ENCODE peak calls at places on chromosomes 13 and 19, in four cellular contexts. One of them, this sample, is unnamed.

GRCh38 chr19:35144600-35145436 is 1.8 kb downstream of the FXYD7 start:
- DNase-seq in T-cell: peak
- DNase-seq in astrocyte of the spinal cord: no peak
- DNase-seq in stimulated activated CD4-positive, alpha-beta T cell treated with anti-CD3 and anti-CD28 coated beads, Interleukin-2, amount 100 ng/mL, for 48 hours: no peak
- DNase-seq in this sample: peak

GRCh38 chr13:73169971-73170370 is 111.2 kb downstream of the KLF5 start:
- DNase-seq in stimulated activated CD4-positive, alpha-beta T cell treated with anti-CD3 and anti-CD28 coated beads, Interleukin-2, amount 100 ng/mL, for 48 hours: no peak
- DNase-seq in T-cell: no peak
- DNase-seq in astrocyte of the spinal cord: no peak
- DNase-seq in this sample: no peak

GRCh38 chr13:94248454-94249233 is 230.8 kb downstream of the DCT start:
- DNase-seq in stimulated activated CD4-positive, alpha-beta T cell treated with anti-CD3 and anti-CD28 coated beads, Interleukin-2, amount 100 ng/mL, for 48 hours: no peak
- DNase-seq in T-cell: no peak
- DNase-seq in astrocyte of the spinal cord: peak
- DNase-seq in this sample: no peak

GRCh38 chr13:104321756-104322155 is 1255.5 kb upstream of the SLC10A2 start:
- DNase-seq in astrocyte of the spinal cord: no peak
- DNase-seq in T-cell: no peak
- DNase-seq in stimulated activated CD4-positive, alpha-beta T cell treated with anti-CD3 and anti-CD28 coated beads, Interleukin-2, amount 100 ng/mL, for 48 hours: no peak
- DNase-seq in this sample: no peak

GRCh38 chr19:46495789-46496099 is at the start of gene PNMA8B:
- DNase-seq in astrocyte of the spinal cord: peak
- DNase-seq in stimulated activated CD4-positive, alpha-beta T cell treated with anti-CD3 and anti-CD28 coated beads, Interleukin-2, amount 100 ng/mL, for 48 hours: no peak
- DNase-seq in T-cell: peak
- DNase-seq in this sample: no peak

GRCh38 chr13:32940601-32941000 is 75.6 kb upstream of the KL start:
- DNase-seq in stimulated activated CD4-positive, alpha-beta T cell treated with anti-CD3 and anti-CD28 coated beads, Interleukin-2, amount 100 ng/mL, for 48 hours: no peak
- DNase-seq in astrocyte of the spinal cord: peak
- DNase-seq in T-cell: no peak
- DNase-seq in this sample: peak

GRCh38 chr13:25192489-25192888 is 20.4 kb upstream of the AMER2 start:
- DNase-seq in T-cell: no peak
- DNase-seq in astrocyte of the spinal cord: no peak
- DNase-seq in stimulated activated CD4-positive, alpha-beta T cell treated with anti-CD3 and anti-CD28 coated beads, Interleukin-2, amount 100 ng/mL, for 48 hours: no peak
- DNase-seq in this sample: no peak

GRCh38 chr19:14301150-14301549 is 80.1 kb upstream of the ADGRE5 start:
- DNase-seq in astrocyte of the spinal cord: no peak
- DNase-seq in stimulated activated CD4-positive, alpha-beta T cell treated with anti-CD3 and anti-CD28 coated beads, Interleukin-2, amount 100 ng/mL, for 48 hours: no peak
- DNase-seq in T-cell: no peak
- DNase-seq in this sample: no peak

GRCh38 chr13:97855570-97855970 is 97.9 kb upstream of the IPO5 start:
- DNase-seq in astrocyte of the spinal cord: peak
- DNase-seq in T-cell: no peak
- DNase-seq in stimulated activated CD4-positive, alpha-beta T cell treated with anti-CD3 and anti-CD28 coated beads, Interleukin-2, amount 100 ng/mL, for 48 hours: peak
- DNase-seq in this sample: peak

GRCh38 chr13:94525781-94526180 is 46.3 kb upstream of the DCT start:
- DNase-seq in astrocyte of the spinal cord: no peak
- DNase-seq in T-cell: no peak
- DNase-seq in stimulated activated CD4-positive, alpha-beta T cell treated with anti-CD3 and anti-CD28 coated beads, Interleukin-2, amount 100 ng/mL, for 48 hours: no peak
- DNase-seq in this sample: no peak